ENCODE peak calls at places on chromosomes 1 and 21, in six cellular contexts. K is IMR-90, U is mesenchymal stem cell, T is neuronal stem cell, R is H9, X is H1. C is an unnamed sample.
A peak's percentile ranks its signal among the peaks of the same experiment; 100 is the strongest.

GRCh38 chr1:242081446-242081845 is 82.5 kb upstream of the MAP1LC3C start:
- DNase-seq in K (no peak), U (no peak), T (no peak), R (no peak), X (no peak), C (no peak)

GRCh38 chr1:155591770-155592169 is 18.2 kb upstream of the MSTO1 start:
- DNase-seq in K (peak; percentile 68), U (peak; percentile 71), T (peak; percentile 21), R (no peak), X (no peak), C (peak; percentile 62)

GRCh38 chr1:87017994-87018672 is 103.7 kb downstream of the HS2ST1 start:
- DNase-seq in K (no peak), U (peak; percentile 4), T (no peak), R (no peak), X (no peak), C (no peak)

GRCh38 chr1:145918144-145918991 is at the start of gene PEX11B:
- DNase-seq in K (peak; percentile 91), U (peak; percentile 92), T (peak; percentile 69), R (peak; percentile 88), X (peak; percentile 92), C (peak; percentile 93)

GRCh38 chr1:202806845-202807366 is 1.3 kb downstream of the KDM5B start:
- DNase-seq in K (no peak), U (peak; percentile 29), T (no peak), R (no peak), X (peak; percentile 59), C (peak; percentile 57)

GRCh38 chr21:36803801-36804452 is 105.0 kb downstream of the SIM2 start:
- DNase-seq in K (no peak), U (no peak), T (no peak), R (no peak), X (no peak), C (peak; percentile 47)

GRCh38 chr21:18951291-18952038 is 547.9 kb upstream of the TMPRSS15 start:
- DNase-seq in K (no peak), U (peak; percentile 15), T (peak; percentile 51), R (peak; percentile 62), X (peak; percentile 55), C (peak; percentile 85)

GRCh38 chr1:12477301-12477700 is 140.7 kb downstream of the DHRS3 start:
- DNase-seq in K (no peak), U (no peak), T (no peak), R (no peak), X (no peak), C (no peak)

GRCh38 chr21:25458484-25458883 is 148.8 kb downstream of the MRPL39 start:
- DNase-seq in K (no peak), U (no peak), T (no peak), R (no peak), X (no peak), C (no peak)

GRCh38 chr1:80988896-80989295 is 811.8 kb upstream of the ADGRL2 start:
- DNase-seq in K (no peak), U (no peak), T (no peak), R (no peak), X (no peak), C (no peak)

GRCh38 chr1:157237522-157237921 is 99.3 kb upstream of the ETV3 start:
- DNase-seq in K (no peak), U (no peak), T (no peak), R (no peak), X (no peak), C (no peak)

GRCh38 chr1:213914351-213914750 is 73.4 kb upstream of the PROX1 start:
- DNase-seq in K (no peak), U (no peak), T (no peak), R (no peak), X (no peak), C (peak; percentile 44)

GRCh38 chr1:112517646-112518045 is 8.9 kb downstream of the WNT2B start:
- DNase-seq in K (no peak), U (no peak), T (no peak), R (no peak), X (no peak), C (no peak)

GRCh38 chr1:111515291-111516007 is 12.0 kb upstream of the ADORA3 start:
- DNase-seq in K (peak; percentile 54), U (no peak), T (no peak), R (peak; percentile 34), X (no peak), C (no peak)

GRCh38 chr21:45243603-45244002 is 44.1 kb downstream of the POFUT2 start:
- DNase-seq in K (no peak), U (no peak), T (no peak), R (no peak), X (no peak), C (no peak)

GRCh38 chr1:172460177-172460576 is 16.3 kb upstream of the PIGC start:
- DNase-seq in K (no peak), U (no peak), T (no peak), R (no peak), X (no peak), C (no peak)

GRCh38 chr1:228031276-228031995 is 24.6 kb downstream of the WNT3A start:
- DNase-seq in K (no peak), U (no peak), T (no peak), R (peak; percentile 15), X (peak; percentile 26), C (no peak)

GRCh38 chr1:205950826-205951549 is 7.7 kb upstream of the SLC26A9 start:
- DNase-seq in K (peak; percentile 35), U (no peak), T (no peak), R (no peak), X (no peak), C (no peak)

GRCh38 chr1:23273450-23274133 is 56.3 kb upstream of the HTR1D start:
- DNase-seq in K (peak; percentile 95), U (peak; percentile 85), T (no peak), R (no peak), X (no peak), C (no peak)

GRCh38 chr1:88490676-88491075 is 193.4 kb upstream of the PKN2 start:
- DNase-seq in K (no peak), U (no peak), T (no peak), R (no peak), X (no peak), C (no peak)

GRCh38 chr21:39363607-39364555 is 15.0 kb upstream of the HMGN1 start:
- DNase-seq in K (peak; percentile 71), U (no peak), T (no peak), R (no peak), X (no peak), C (peak; percentile 72)

GRCh38 chr1:200706109-200706720 is 32.5 kb upstream of the CAMSAP2 start:
- DNase-seq in K (no peak), U (no peak), T (no peak), R (no peak), X (no peak), C (no peak)

GRCh38 chr1:86155061-86155806 is 1.3 kb downstream of the COL24A1 start:
- DNase-seq in K (no peak), U (peak; percentile 27), T (peak; percentile 14), R (peak; percentile 68), X (peak; percentile 68), C (peak; percentile 71)

GRCh38 chr1:67261646-67262045 is 46.0 kb upstream of the IL12RB2 start:
- DNase-seq in K (no peak), U (no peak), T (no peak), R (peak; percentile 39), X (peak; percentile 46), C (peak; percentile 33)
- H3K18ac ChIP-seq in K (no peak overlapping the region), U (no peak overlapping the region), T (no peak overlapping the region), R (no peak overlapping the region), X (no peak overlapping the region), C (no peak overlapping the region)

DNA sequence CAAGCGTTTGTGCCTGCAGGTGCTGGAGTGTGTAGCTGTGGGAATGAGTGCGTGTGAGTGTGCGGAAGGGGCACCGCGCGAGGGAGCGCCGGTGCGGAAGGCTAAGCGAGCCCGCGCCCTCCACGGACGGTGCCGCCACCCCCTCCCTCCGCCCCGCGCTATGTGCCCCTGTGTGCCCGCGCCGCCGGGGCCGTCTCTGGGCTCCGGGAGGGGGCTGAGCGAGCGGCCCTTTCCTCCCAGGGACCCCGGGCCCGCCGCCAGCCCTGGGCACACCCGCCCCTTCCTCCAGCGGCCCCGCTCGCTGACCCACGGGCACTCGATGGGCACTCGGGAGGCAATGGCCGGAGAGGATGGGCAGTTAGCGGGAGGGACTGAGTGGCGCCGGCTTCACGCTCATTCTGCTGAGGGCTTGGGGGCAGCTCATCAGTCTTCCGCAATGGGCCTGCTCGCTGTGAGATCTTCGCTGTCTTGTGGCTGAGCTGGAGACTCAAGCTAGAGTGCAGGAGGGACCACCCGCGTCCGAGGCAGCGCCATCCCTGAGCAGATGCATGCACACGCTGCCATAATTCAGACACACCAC is 8.6 kb upstream of the ADGRB2 start:
- DNase-seq in K (no peak), U (no peak), T (no peak), R (no peak), X (no peak), C (no peak)
- H3K18ac ChIP-seq in K (no peak overlapping the region), U (no peak overlapping the region), T (peak overlapping the region; percentile 97), R (no peak overlapping the region), X (peak overlapping the region; percentile 97), C (no peak overlapping the region)

DNA sequence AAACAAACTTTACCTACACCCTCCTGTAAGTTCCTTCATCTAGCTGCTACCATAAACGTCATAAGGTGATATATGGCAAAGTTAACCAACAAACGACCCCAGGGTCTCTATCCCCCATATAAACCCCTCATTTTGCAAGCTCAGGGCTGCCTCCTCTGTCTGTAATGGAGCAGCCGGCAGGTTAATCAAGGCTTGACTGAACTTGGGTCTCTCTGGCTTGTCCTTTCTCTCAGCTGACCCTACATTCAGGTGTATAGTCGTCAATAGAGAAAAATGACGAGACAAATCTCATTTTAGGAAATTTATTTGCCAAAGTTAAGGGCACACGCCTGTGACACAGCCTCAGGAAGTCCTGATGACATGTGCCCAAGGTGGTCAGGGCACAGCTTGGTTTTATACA is 67.4 kb downstream of the WDR4 start:
- DNase-seq in K (no peak), U (no peak), T (no peak), R (no peak), X (peak; percentile 26), C (no peak)
- H3K18ac ChIP-seq in K (no peak overlapping the region), U (no peak overlapping the region), T (no peak overlapping the region), R (no peak overlapping the region), X (no peak overlapping the region), C (peak overlapping the region; percentile 44)

DNA sequence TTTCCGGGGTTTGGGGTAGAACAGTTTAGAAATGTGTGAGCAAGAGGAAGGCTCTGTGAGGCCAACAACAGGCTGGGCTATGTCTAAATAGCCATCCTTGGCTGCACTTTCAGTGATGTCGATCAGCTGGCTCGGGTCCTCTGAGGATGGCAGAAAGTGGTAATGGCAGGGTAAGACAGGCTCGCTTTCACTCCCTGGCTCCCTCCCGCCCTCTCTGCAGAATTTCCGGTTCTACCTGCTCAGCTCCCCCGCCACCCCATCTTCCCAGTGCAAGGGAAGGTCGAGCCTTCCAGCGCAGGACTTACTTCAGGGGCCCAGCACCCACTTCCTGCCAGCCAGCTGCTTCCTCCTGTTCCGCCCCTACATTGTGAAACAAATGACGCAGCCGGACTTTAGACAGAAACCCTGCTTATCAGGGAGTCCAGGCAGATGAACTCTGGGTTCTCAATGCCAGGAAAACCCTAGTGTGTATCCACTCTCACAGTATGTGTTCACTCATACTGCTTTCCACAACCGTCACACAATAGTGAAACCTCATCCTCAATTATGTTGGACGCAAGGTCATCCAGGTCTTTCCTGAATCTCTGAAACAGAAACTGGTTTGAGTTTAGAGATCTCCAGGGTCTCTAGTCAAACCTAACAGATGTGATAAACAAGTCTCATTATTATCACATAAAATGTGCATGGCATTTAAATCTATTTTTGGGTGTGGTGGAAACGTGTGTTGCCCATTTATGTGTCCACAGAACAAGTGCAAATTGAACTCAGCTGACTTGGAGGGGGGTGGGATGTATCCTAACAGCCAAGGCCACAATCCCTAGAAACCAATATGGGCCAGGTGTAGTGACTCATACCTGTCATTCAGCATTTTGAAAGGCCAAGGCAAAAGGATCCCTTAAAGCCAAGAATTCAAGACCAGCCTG is 7.1 kb downstream of the F11R start:
- DNase-seq in K (peak; percentile 85), U (peak; percentile 87), T (no peak), R (peak; percentile 83), X (peak; percentile 69), C (peak; percentile 59)
- H3K18ac ChIP-seq in K (peak overlapping the region; percentile 88), U (peak overlapping the region; percentile 57), T (no peak overlapping the region), R (peak overlapping the region; percentile 57), X (peak overlapping the region; percentile 55), C (no peak overlapping the region)